ENCODE peak calls at places on chromosomes 2 and 18, in nine cellular contexts. O is CD4-positive, CD25-positive, alpha-beta regulatory T cell; S is upper lobe of right lung; P is MM.1S; T is CD8-positive, alpha-beta memory T cell; Q is psoas muscle; A is DND-41; Y is tibial artery; F is left ventricle myocardium inferior. I is an unnamed sample.

GRCh38 chr2:138421315-138421970 is 80.1 kb upstream of the SPOPL start:
- DNase-seq in O (no peak), S (no peak), P (no peak), T (no peak), Q (no peak), A (no peak), Y (no peak), F (no peak), I (no peak)

GRCh38 chr2:70938580-70938938 is 2.9 kb downstream of the ATP6V1B1 start:
- DNase-seq in O (no peak), S (peak; percentile 28), P (no peak), T (no peak), Q (no peak), A (no peak), Y (no peak), F (no peak), I (no peak)

GRCh38 chr2:39515273-39515896 is 78.3 kb upstream of the MAP4K3 start:
- DNase-seq in O (no peak), S (no peak), P (no peak), T (no peak), Q (no peak), A (no peak), Y (no peak), F (no peak), I (no peak)

GRCh38 chr2:28993211-28993960 is 12.3 kb downstream of the TOGARAM2 start:
- DNase-seq in O (no peak), S (no peak), P (no peak), T (no peak), Q (no peak), A (no peak), Y (no peak), F (no peak), I (peak; percentile 68)

GRCh38 chr18:21960189-21960588 is 209.2 kb upstream of the GATA6 start:
- DNase-seq in O (no peak), S (no peak), P (no peak), T (no peak), Q (no peak), A (no peak), Y (no peak), F (no peak), I (no peak)

GRCh38 chr18:706438-706837 is 6.0 kb downstream of the ENOSF1 start:
- DNase-seq in O (no peak), S (no peak), P (no peak), T (no peak), Q (no peak), A (no peak), Y (no peak), F (no peak), I (no peak)

GRCh38 chr18:27121108-27121507 is 64.0 kb downstream of the CHST9 start:
- DNase-seq in O (no peak), S (no peak), P (no peak), T (no peak), Q (no peak), A (no peak), Y (no peak), F (no peak), I (no peak)

GRCh38 chr2:45259144-45259543 is 249.9 kb upstream of the SIX2 start:
- DNase-seq in O (no peak), S (no peak), P (no peak), T (no peak), Q (no peak), A (no peak), Y (no peak), F (no peak), I (no peak)

GRCh38 chr2:8608411-8608954 is 73.4 kb upstream of the ID2 start:
- DNase-seq in O (no peak), S (peak; percentile 27), P (no peak), T (no peak), Q (no peak), A (peak; percentile 18), Y (no peak), F (no peak), I (no peak)

GRCh38 chr2:28394331-28394877 is 1.7 kb downstream of the FOSL2 start:
- DNase-seq in O (no peak), S (peak; percentile 74), P (no peak), T (no peak), Q (peak; percentile 46), A (no peak), Y (peak; percentile 64), F (peak; percentile 61), I (peak; percentile 75)

GRCh38 chr2:97747285-97747684 is 33.9 kb downstream of the ZAP70 start:
- DNase-seq in O (no peak), S (no peak), P (no peak), T (no peak), Q (no peak), A (no peak), Y (no peak), F (no peak), I (no peak)

GRCh38 chr2:218638372-218638771 is 21.1 kb downstream of the ZNF142 start:
- DNase-seq in O (no peak), S (no peak), P (no peak), T (no peak), Q (no peak), A (no peak), Y (no peak), F (no peak), I (no peak)

GRCh38 chr18:32060026-32060425 is 31.6 kb upstream of the RNF138 start:
- DNase-seq in O (no peak), S (no peak), P (no peak), T (no peak), Q (no peak), A (no peak), Y (no peak), F (no peak), I (no peak)

GRCh38 chr2:36912692-36913091 is 53.6 kb downstream of the STRN start:
- DNase-seq in O (no peak), S (no peak), P (no peak), T (no peak), Q (no peak), A (no peak), Y (no peak), F (no peak), I (no peak)

GRCh38 chr18:6729247-6730091 is at the start of gene ARHGAP28:
- DNase-seq in O (no peak), S (peak; percentile 91), P (peak; percentile 86), T (no peak), Q (peak; percentile 81), A (no peak), Y (peak; percentile 58), F (peak; percentile 87), I (peak; percentile 87)

GRCh38 chr18:41075212-41075611 is 879.8 kb upstream of the PIK3C3 start:
- DNase-seq in O (no peak), S (no peak), P (peak; percentile 30), T (no peak), Q (no peak), A (no peak), Y (no peak), F (no peak), I (no peak)

GRCh38 chr2:74951211-74951754 is 7.2 kb upstream of the POLE4 start:
- DNase-seq in O (no peak), S (no peak), P (no peak), T (no peak), Q (no peak), A (no peak), Y (no peak), F (no peak), I (no peak)
- H3K9me3 ChIP-seq in O (no peaks in the 10 kb centered on the region), S (no peaks in the 10 kb centered on the region), P (no peaks in the 10 kb centered on the region), T (no peaks in the 10 kb centered on the region), Q (no peaks in the 10 kb centered on the region), A (peaks cover 6% of the 10 kb centered on the region), Y (peaks cover 5% of the 10 kb centered on the region), F (peaks cover 36% of the 10 kb centered on the region), I (no peaks in the 10 kb centered on the region)

DNA sequence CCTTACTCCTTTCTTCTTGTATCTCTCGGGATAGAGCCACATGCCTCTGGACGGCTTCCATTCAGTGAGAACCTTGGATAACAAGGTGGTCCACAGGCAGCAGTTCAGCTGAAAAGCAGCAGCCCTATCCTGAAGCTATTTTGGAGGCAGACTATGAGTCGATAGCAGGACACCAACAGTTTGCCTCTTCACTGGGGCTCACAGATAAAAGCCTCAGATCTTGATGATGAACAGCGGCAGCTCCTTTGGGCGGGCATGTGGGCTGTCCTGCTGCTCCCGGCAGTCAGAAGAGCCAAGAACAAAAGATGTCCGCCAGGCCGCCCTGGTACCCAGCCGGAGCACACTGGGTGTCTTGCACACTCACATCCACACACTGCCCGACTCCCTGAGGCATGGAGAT is 89.8 kb upstream of the KLF7 start:
- DNase-seq in O (no peak), S (no peak), P (no peak), T (no peak), Q (no peak), A (no peak), Y (no peak), F (no peak), I (no peak)
- H3K4me1 ChIP-seq in O (no peaks in the 10 kb centered on the region), S (peaks cover 22% of the 10 kb centered on the region), P (no peaks in the 10 kb centered on the region), T (no peaks in the 10 kb centered on the region), Q (peaks cover 26% of the 10 kb centered on the region), A (no peaks in the 10 kb centered on the region), Y (peaks cover 28% of the 10 kb centered on the region), F (peaks cover 45% of the 10 kb centered on the region), I (peaks cover 53% of the 10 kb centered on the region)

DNA sequence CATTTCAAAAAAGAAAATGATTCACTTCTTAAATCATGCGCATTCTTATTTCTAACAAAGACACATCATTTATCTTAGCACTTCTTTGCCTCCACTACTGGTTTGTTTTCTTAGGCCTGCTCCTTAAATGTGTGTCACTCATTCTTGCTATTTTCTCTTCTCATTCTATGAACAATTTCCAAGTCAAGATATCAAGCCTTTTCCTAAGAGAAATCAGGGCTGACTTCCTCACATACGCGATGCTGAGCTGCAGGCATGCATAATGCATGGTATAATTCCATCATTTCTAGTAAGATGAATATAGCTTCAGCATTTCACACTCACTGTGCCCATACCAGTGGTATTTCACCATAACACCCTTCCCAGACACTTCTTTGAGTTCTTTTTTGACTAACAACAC is 838.9 kb upstream of the DDX18 start:
- DNase-seq in O (no peak), S (no peak), P (no peak), T (no peak), Q (no peak), A (no peak), Y (no peak), F (no peak), I (no peak)
- H3K27ac ChIP-seq in O (no peak overlapping the region), S (no peak overlapping the region), P (no peak overlapping the region), T (no peak overlapping the region), Q (no peak overlapping the region), A (no peak overlapping the region), Y (no peak overlapping the region), F (no peak overlapping the region), I (no peak overlapping the region)

GRCh38 chr18:77984833-77985232 is 735.2 kb downstream of the GALR1 start:
- DNase-seq in O (no peak), S (no peak), P (no peak), T (no peak), Q (no peak), A (no peak), Y (no peak), F (no peak), I (no peak)
- H3K9me3 ChIP-seq in O (no peaks in the 10 kb centered on the region), S (no peaks in the 10 kb centered on the region), P (no peaks in the 10 kb centered on the region), T (no peaks in the 10 kb centered on the region), Q (no peaks in the 10 kb centered on the region), A (no peaks in the 10 kb centered on the region), Y (no peaks in the 10 kb centered on the region), F (no peaks in the 10 kb centered on the region), I (no peaks in the 10 kb centered on the region)

GRCh38 chr2:56113571-56113970 is 70.2 kb upstream of the CCDC85A start:
- DNase-seq in O (no peak), S (no peak), P (no peak), T (no peak), Q (no peak), A (no peak), Y (no peak), F (no peak), I (no peak)
- H3K4me1 ChIP-seq in O (no peaks in the 10 kb centered on the region), S (no peaks in the 10 kb centered on the region), P (no peaks in the 10 kb centered on the region), T (no peaks in the 10 kb centered on the region), Q (no peaks in the 10 kb centered on the region), A (no peaks in the 10 kb centered on the region), Y (no peaks in the 10 kb centered on the region), F (no peaks in the 10 kb centered on the region), I (no peaks in the 10 kb centered on the region)